ENCODE peak calls at places on chromosomes 16 and 17, in four cellular contexts. D is GM12878, G is K562, Y is HepG2. T is an unnamed sample.

GRCh38 chr17:34584805-34585416 is 5.5 kb downstream of the TMEM132E start:
- DNase-seq in D (no peak), G (peak), Y (no peak), T (no peak)

GRCh38 chr17:40496170-40496569 is 5.3 kb downstream of the TNS4 start:
- DNase-seq in G (no peak), Y (no peak), D (no peak), T (no peak)

GRCh38 chr16:20359997-20360396 is 7.5 kb upstream of the UMOD start:
- DNase-seq in G (peak), Y (peak), D (no peak), T (peak)

GRCh38 chr17:76161619-76162222 is 20.7 kb upstream of the FOXJ1 start:
- DNase-seq in Y (no peak), G (peak), D (no peak), T (no peak)

GRCh38 chr16:53207810-53208752 is 153.3 kb downstream of the CHD9 start:
- DNase-seq in D (peak), G (peak), Y (peak), T (peak)

GRCh38 chr16:11792404-11793260 is 4.4 kb downstream of the ZC3H7A start:
- DNase-seq in Y (peak), G (no peak), D (no peak), T (no peak)

GRCh38 chr16:13839577-13839976 is 80.4 kb upstream of the ERCC4 start:
- DNase-seq in Y (no peak), D (no peak), G (no peak), T (no peak)

GRCh38 chr17:20935740-20936139 is 107.1 kb downstream of the USP22 start:
- DNase-seq in G (no peak), D (no peak), Y (no peak), T (no peak)

GRCh38 chr17:77145635-77146632 is 5.2 kb downstream of the SEC14L1 start:
- DNase-seq in Y (peak), D (peak), G (no peak), T (peak)

GRCh38 chr17:1423456-1424135 is 23.6 kb upstream of the YWHAE start:
- DNase-seq in D (no peak), Y (no peak), G (no peak), T (no peak)

GRCh38 chr17:38587193-38587592 is 18.6 kb downstream of the SRCIN1 start:
- DNase-seq in G (no peak), D (no peak), Y (no peak), T (no peak)

GRCh38 chr17:2412561-2413021 is 11.7 kb upstream of the MNT start:
- DNase-seq in D (no peak), G (no peak), Y (no peak), T (peak)

GRCh38 chr17:69959291-69959690 is 115.7 kb upstream of the KCNJ16 start:
- DNase-seq in D (no peak), Y (no peak), G (no peak), T (no peak)

GRCh38 chr17:44904001-44904984 is 5.0 kb upstream of the EFTUD2 start:
- DNase-seq in G (no peak), Y (no peak), D (no peak), T (no peak)

GRCh38 chr17:44905006-44906000 is 6.1 kb upstream of the EFTUD2 start:
- DNase-seq in G (no peak), D (no peak), Y (no peak), T (no peak)

GRCh38 chr17:44906987-44907681 is 7.9 kb upstream of the EFTUD2 start:
- DNase-seq in Y (no peak), G (peak), D (no peak), T (no peak)

GRCh38 chr17:44907696-44908470 is 7.4 kb downstream of the GFAP start:
- DNase-seq in D (no peak), Y (no peak), G (no peak), T (no peak)

GRCh38 chr17:44906010-44906646 is 6.9 kb upstream of the EFTUD2 start:
- DNase-seq in D (no peak), G (no peak), Y (no peak), T (no peak)
- TF ChIP-seq TCF7 in D (no peak), G (no peak), Y (no peak), T (no peak)

GRCh38 chr16:89422527-89422904 is 67.8 kb downstream of the ANKRD11 start:
- DNase-seq in G (no peak), D (peak), Y (no peak), T (no peak)

GRCh38 chr16:89420204-89420603 is 70.2 kb downstream of the ANKRD11 start:
- DNase-seq in G (no peak), D (no peak), Y (no peak), T (no peak)

GRCh38 chr16:89425523-89425922 is 64.8 kb downstream of the ANKRD11 start:
- DNase-seq in D (no peak), Y (no peak), G (no peak), T (no peak)

GRCh38 chr16:89423709-89424260 is 66.6 kb downstream of the ANKRD11 start:
- DNase-seq in G (no peak), Y (no peak), D (no peak), T (no peak)

DNA sequence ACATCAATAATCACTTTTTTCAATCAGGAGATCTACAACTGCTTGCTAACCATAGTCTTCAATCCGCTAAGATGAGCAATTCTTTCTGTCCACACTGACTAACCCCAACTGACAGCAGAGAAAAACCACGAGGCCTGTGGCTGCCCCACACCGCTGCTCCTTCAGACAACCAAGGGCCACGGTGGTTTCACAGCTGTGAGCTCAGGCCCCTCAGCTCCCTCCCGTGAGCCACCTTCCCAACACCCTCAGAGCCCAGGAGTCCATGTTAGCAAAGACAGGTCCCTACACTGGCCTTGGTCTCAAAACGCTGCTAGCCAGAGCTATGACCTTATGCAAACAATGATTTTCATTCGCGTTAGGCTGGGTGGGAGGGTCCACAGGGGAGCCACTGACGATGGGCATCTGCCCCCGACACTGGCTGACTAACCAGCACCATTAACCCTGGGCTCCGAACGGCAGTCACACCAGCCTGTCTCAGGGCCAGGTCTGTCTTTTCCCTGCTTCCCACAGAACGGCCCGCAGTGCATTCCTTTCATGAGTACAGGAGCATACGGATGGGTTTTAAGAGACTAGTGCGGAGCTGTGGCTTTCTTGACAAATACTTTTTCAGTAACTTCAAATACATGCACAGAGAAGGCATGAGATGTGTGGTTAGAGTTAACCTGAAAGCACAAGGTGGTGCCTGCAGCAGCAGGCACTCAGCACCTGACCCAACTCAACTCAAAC is 67.3 kb downstream of the ANKRD11 start:
- DNase-seq in G (no peak), Y (peak), D (peak), T (no peak)
- TF ChIP-seq TCF7 in G (no peak), Y (no peak), D (no peak), T (no peak)

GRCh38 chr17:82524540-82524939 is 5.0 kb downstream of the FOXK2 start:
- DNase-seq in Y (no peak), D (no peak), G (peak), T (no peak)

GRCh38 chr17:82518826-82519810 is at the start of gene FOXK2:
- DNase-seq in Y (peak), D (peak), G (peak), T (peak)

GRCh38 chr17:82525712-82526111 is 6.2 kb downstream of the FOXK2 start:
- DNase-seq in Y (no peak), D (no peak), G (no peak), T (no peak)

GRCh38 chr17:82517230-82517865 is 2.2 kb upstream of the FOXK2 start:
- DNase-seq in Y (peak), D (no peak), G (no peak), T (no peak)

DNA sequence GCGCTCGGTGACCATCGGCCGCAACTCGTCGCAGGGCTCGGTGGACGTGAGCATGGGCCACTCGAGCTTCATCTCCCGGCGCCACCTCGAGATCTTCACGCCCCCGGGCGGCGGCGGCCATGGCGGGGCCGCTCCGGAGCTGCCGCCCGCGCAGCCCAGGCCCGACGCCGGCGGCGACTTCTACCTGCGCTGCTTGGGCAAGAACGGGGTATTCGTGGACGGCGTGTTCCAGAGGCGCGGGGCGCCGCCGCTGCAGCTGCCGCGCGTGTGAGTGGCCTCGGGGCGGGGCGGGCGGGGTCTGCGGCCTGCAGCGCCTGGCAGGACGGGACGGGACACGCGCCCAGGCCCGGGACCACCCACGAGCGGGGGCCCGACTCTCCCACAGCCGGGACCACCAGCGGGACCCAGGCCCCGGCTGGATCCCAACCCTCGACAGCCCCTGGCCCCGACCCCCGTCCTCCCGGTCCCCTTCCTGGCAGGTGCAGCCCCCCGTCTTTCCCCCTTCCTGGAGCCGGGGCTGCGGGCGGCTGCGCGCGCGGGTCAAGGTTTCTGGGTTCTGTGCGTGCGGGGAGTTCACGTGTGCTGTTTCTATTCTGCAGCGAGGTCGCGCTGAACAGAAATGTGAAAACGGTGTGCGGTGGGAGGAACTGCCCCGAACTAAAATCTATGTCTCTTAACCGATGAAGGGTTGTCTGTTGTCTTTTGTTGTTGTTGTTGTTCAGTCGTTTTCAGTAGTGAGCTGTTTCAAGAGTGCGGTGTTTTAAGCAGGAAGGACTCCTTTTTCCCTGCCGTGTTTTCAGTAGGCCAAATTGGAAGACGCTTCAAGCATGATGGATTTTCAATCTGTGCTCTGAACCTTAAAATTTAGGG is 744 bp downstream of the FOXK2 start:
- DNase-seq in G (no peak), D (no peak), Y (no peak), T (peak)
- TF ChIP-seq TCF7 in G (no peak), D (no peak), Y (no peak), T (no peak)

DNA sequence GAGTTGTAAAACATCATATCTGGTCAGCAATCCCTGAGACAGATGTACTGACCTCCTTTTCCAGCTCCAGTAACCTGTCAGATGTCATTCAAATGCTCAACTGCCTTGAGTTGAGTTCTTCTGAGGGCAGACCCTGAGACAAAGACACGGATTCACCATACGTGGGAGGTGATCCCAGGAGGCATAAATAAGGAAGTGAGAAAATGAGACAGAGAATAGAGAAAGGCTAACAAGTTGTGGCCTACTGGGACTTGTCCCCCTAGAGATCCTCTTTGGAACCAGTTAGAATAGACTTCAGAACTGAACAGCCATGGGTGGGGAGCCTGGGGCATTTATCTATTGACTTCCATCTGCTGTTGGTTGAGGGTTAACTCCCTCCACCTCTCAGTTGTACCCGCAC is 123.1 kb upstream of the DYNLRB2 start:
- DNase-seq in D (no peak), G (no peak), Y (no peak), T (no peak)
- TF ChIP-seq TCF7 in D (no peak), G (no peak), Y (no peak), T (no peak)

DNA sequence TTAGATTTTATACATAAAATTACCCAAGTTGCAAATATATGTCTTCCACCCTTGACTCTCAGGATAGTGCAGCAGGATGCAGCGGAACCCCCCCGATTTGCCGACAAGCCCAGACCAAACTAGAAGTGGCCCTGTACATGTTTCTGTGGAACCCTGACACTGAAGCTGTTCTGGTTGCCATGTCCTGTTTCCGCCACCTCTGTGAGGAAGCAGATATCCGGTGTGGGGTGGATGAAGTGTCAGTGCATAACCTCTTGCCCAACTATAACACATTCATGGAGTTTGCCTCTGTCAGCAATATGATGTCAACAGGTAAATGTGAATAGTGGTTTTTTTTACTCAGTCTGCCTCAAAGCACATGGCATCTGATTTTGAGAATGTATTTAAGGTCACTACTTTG is 70.7 kb downstream of the OMG start:
- DNase-seq in Y (no peak), G (no peak), D (no peak), T (no peak)
- TF ChIP-seq TCF7 in Y (no peak), G (no peak), D (no peak), T (no peak)

GRCh38 chr17:16971458-16972338 is at the start of gene TNFRSF13B:
- DNase-seq in D (no peak), G (no peak), Y (no peak), T (no peak)
- TF ChIP-seq TCF7 in D (no peak), G (no peak), Y (no peak), T (no peak)

GRCh38 chr16:75096730-75097129 is 19.9 kb downstream of the LDHD start:
- DNase-seq in G (peak), D (no peak), Y (no peak), T (peak)

GRCh38 chr16:75097191-75097761 is 19.3 kb downstream of the LDHD start:
- DNase-seq in D (no peak), Y (no peak), G (no peak), T (no peak)

GRCh38 chr16:75099075-75099667 is 17.4 kb downstream of the LDHD start:
- DNase-seq in Y (no peak), D (no peak), G (no peak), T (no peak)

GRCh38 chr16:75099738-75100615 is 16.6 kb downstream of the LDHD start:
- DNase-seq in Y (no peak), G (no peak), D (no peak), T (no peak)

GRCh38 chr16:75097941-75098897 is 18.4 kb downstream of the LDHD start:
- DNase-seq in Y (no peak), D (no peak), G (no peak), T (no peak)
- TF ChIP-seq TCF7 in Y (no peak), D (no peak), G (no peak), T (no peak)

T was measured in WTC11.